ENCODE peak calls at places on chromosomes 1 and 21, in seven cellular contexts. One of them, this sample, is unnamed.

GRCh38 chr1:17013598-17014320 is 2.0 kb upstream of the ATP13A2 start:
- DNase-seq in heart right ventricle: no peak
- DNase-seq in neural progenitor cell: peak
- DNase-seq in right lobe of liver: no peak
- DNase-seq in cardiac muscle cell: no peak
- DNase-seq in breast epithelium: no peak
- DNase-seq in astrocyte: peak
- DNase-seq in this sample: peak

GRCh38 chr1:178740924-178741323 is 15.9 kb downstream of the RALGPS2 start:
- DNase-seq in heart right ventricle: no peak
- DNase-seq in neural progenitor cell: no peak
- DNase-seq in right lobe of liver: no peak
- DNase-seq in cardiac muscle cell: no peak
- DNase-seq in breast epithelium: no peak
- DNase-seq in astrocyte: no peak
- DNase-seq in this sample: no peak

GRCh38 chr1:45864124-45864721 is 60.8 kb downstream of the MAST2 start:
- DNase-seq in heart right ventricle: no peak
- DNase-seq in neural progenitor cell: no peak
- DNase-seq in right lobe of liver: no peak
- DNase-seq in cardiac muscle cell: peak
- DNase-seq in breast epithelium: no peak
- DNase-seq in astrocyte: no peak
- DNase-seq in this sample: no peak

GRCh38 chr1:229624906-229625871 is 733 bp downstream of the TAF5L start:
- DNase-seq in heart right ventricle: no peak
- DNase-seq in neural progenitor cell: peak
- DNase-seq in right lobe of liver: peak
- DNase-seq in cardiac muscle cell: peak
- DNase-seq in breast epithelium: peak
- DNase-seq in astrocyte: peak
- DNase-seq in this sample: no peak

GRCh38 chr21:26165331-26165730 is 5.2 kb downstream of the APP start:
- DNase-seq in heart right ventricle: no peak
- DNase-seq in neural progenitor cell: no peak
- DNase-seq in right lobe of liver: no peak
- DNase-seq in cardiac muscle cell: no peak
- DNase-seq in breast epithelium: no peak
- DNase-seq in astrocyte: no peak
- DNase-seq in this sample: no peak

GRCh38 chr21:41217656-41218380 is 49.9 kb downstream of the BACE2 start:
- DNase-seq in heart right ventricle: peak
- DNase-seq in neural progenitor cell: peak
- DNase-seq in right lobe of liver: no peak
- DNase-seq in cardiac muscle cell: peak
- DNase-seq in breast epithelium: no peak
- DNase-seq in astrocyte: peak
- DNase-seq in this sample: no peak

GRCh38 chr1:212203611-212204010 is 81.6 kb upstream of the PPP2R5A start:
- DNase-seq in heart right ventricle: no peak
- DNase-seq in neural progenitor cell: no peak
- DNase-seq in right lobe of liver: no peak
- DNase-seq in cardiac muscle cell: no peak
- DNase-seq in breast epithelium: no peak
- DNase-seq in astrocyte: no peak
- DNase-seq in this sample: no peak

GRCh38 chr1:7420098-7420445 is 351.0 kb upstream of the VAMP3 start:
- DNase-seq in heart right ventricle: no peak
- DNase-seq in neural progenitor cell: no peak
- DNase-seq in right lobe of liver: no peak
- DNase-seq in cardiac muscle cell: no peak
- DNase-seq in breast epithelium: no peak
- DNase-seq in astrocyte: no peak
- DNase-seq in this sample: peak

GRCh38 chr1:204127597-204128242 is 24.1 kb downstream of the ETNK2 start:
- DNase-seq in heart right ventricle: peak
- DNase-seq in neural progenitor cell: peak
- DNase-seq in right lobe of liver: peak
- DNase-seq in cardiac muscle cell: peak
- DNase-seq in breast epithelium: peak
- DNase-seq in astrocyte: peak
- DNase-seq in this sample: no peak

GRCh38 chr1:55244476-55245109 is 29.4 kb upstream of the USP24 start:
- DNase-seq in heart right ventricle: no peak
- DNase-seq in neural progenitor cell: no peak
- DNase-seq in right lobe of liver: no peak
- DNase-seq in cardiac muscle cell: peak
- DNase-seq in breast epithelium: no peak
- DNase-seq in astrocyte: peak
- DNase-seq in this sample: no peak

GRCh38 chr1:25520446-25521061 is 22.9 kb upstream of the LDLRAP1 start:
- DNase-seq in heart right ventricle: peak
- DNase-seq in neural progenitor cell: peak
- DNase-seq in right lobe of liver: peak
- DNase-seq in cardiac muscle cell: peak
- DNase-seq in breast epithelium: no peak
- DNase-seq in astrocyte: no peak
- DNase-seq in this sample: no peak

GRCh38 chr1:30811187-30811586 is 53.6 kb upstream of the LAPTM5 start:
- DNase-seq in heart right ventricle: no peak
- DNase-seq in neural progenitor cell: no peak
- DNase-seq in right lobe of liver: no peak
- DNase-seq in cardiac muscle cell: no peak
- DNase-seq in breast epithelium: no peak
- DNase-seq in astrocyte: no peak
- DNase-seq in this sample: no peak

GRCh38 chr1:5099018-5099417 is 444.6 kb downstream of the AJAP1 start:
- DNase-seq in heart right ventricle: no peak
- DNase-seq in neural progenitor cell: peak
- DNase-seq in right lobe of liver: no peak
- DNase-seq in cardiac muscle cell: no peak
- DNase-seq in breast epithelium: no peak
- DNase-seq in astrocyte: no peak
- DNase-seq in this sample: no peak

GRCh38 chr1:150553392-150554085 is 4.3 kb downstream of the ADAMTSL4 start:
- DNase-seq in heart right ventricle: no peak
- DNase-seq in neural progenitor cell: no peak
- DNase-seq in right lobe of liver: peak
- DNase-seq in cardiac muscle cell: no peak
- DNase-seq in breast epithelium: no peak
- DNase-seq in astrocyte: no peak
- DNase-seq in this sample: no peak

GRCh38 chr1:145887631-145888030 is 2.0 kb upstream of the ANKRD35 start:
- DNase-seq in heart right ventricle: no peak
- DNase-seq in neural progenitor cell: no peak
- DNase-seq in right lobe of liver: no peak
- DNase-seq in cardiac muscle cell: no peak
- DNase-seq in breast epithelium: no peak
- DNase-seq in astrocyte: no peak
- DNase-seq in this sample: no peak

GRCh38 chr1:1832820-1833219 is 54.5 kb upstream of the NADK start:
- DNase-seq in heart right ventricle: no peak
- DNase-seq in neural progenitor cell: no peak
- DNase-seq in right lobe of liver: no peak
- DNase-seq in cardiac muscle cell: no peak
- DNase-seq in breast epithelium: no peak
- DNase-seq in astrocyte: peak
- DNase-seq in this sample: no peak

GRCh38 chr1:160204526-160205241 is 500 bp upstream of the PEA15 start:
- DNase-seq in heart right ventricle: no peak
- DNase-seq in neural progenitor cell: no peak
- DNase-seq in right lobe of liver: peak
- DNase-seq in cardiac muscle cell: no peak
- DNase-seq in breast epithelium: no peak
- DNase-seq in astrocyte: no peak
- DNase-seq in this sample: no peak

GRCh38 chr1:7658127-7658498 is 113.0 kb upstream of the VAMP3 start:
- DNase-seq in heart right ventricle: no peak
- DNase-seq in neural progenitor cell: no peak
- DNase-seq in right lobe of liver: no peak
- DNase-seq in cardiac muscle cell: no peak
- DNase-seq in breast epithelium: no peak
- DNase-seq in astrocyte: no peak
- DNase-seq in this sample: no peak

GRCh38 chr1:180623579-180624347 is 8.1 kb upstream of the XPR1 start:
- DNase-seq in heart right ventricle: no peak
- DNase-seq in neural progenitor cell: peak
- DNase-seq in right lobe of liver: no peak
- DNase-seq in cardiac muscle cell: peak
- DNase-seq in breast epithelium: no peak
- DNase-seq in astrocyte: peak
- DNase-seq in this sample: no peak

GRCh38 chr1:200306954-200307754 is 102.7 kb downstream of the ZNF281 start:
- DNase-seq in heart right ventricle: no peak
- DNase-seq in neural progenitor cell: peak
- DNase-seq in right lobe of liver: no peak
- DNase-seq in cardiac muscle cell: peak
- DNase-seq in breast epithelium: no peak
- DNase-seq in astrocyte: no peak
- DNase-seq in this sample: no peak

GRCh38 chr1:108877324-108877812 is 583 bp downstream of the GPSM2 start:
- DNase-seq in heart right ventricle: no peak
- DNase-seq in neural progenitor cell: no peak
- DNase-seq in right lobe of liver: no peak
- DNase-seq in cardiac muscle cell: peak
- DNase-seq in breast epithelium: no peak
- DNase-seq in astrocyte: peak
- DNase-seq in this sample: no peak

GRCh38 chr1:240965581-240966091 is 353.7 kb upstream of the GREM2 start:
- DNase-seq in heart right ventricle: no peak
- DNase-seq in neural progenitor cell: no peak
- DNase-seq in right lobe of liver: no peak
- DNase-seq in cardiac muscle cell: no peak
- DNase-seq in breast epithelium: no peak
- DNase-seq in astrocyte: no peak
- DNase-seq in this sample: no peak
- H3K27ac ChIP-seq in heart right ventricle: no peak
- H3K27ac ChIP-seq in neural progenitor cell: no peak
- H3K27ac ChIP-seq in right lobe of liver: no peak
- H3K27ac ChIP-seq in cardiac muscle cell: no peak
- H3K27ac ChIP-seq in breast epithelium: no peak
- H3K27ac ChIP-seq in astrocyte: no peak
- H3K27ac ChIP-seq in this sample: no peak

GRCh38 chr1:241464985-241465384 is 54.6 kb downstream of the FH start:
- DNase-seq in heart right ventricle: no peak
- DNase-seq in neural progenitor cell: peak
- DNase-seq in right lobe of liver: no peak
- DNase-seq in cardiac muscle cell: no peak
- DNase-seq in breast epithelium: no peak
- DNase-seq in astrocyte: no peak
- DNase-seq in this sample: no peak
- TF ChIP-seq CTCF in heart right ventricle: no peak
- TF ChIP-seq CTCF in neural progenitor cell: peak
- TF ChIP-seq CTCF in right lobe of liver: no peak
- TF ChIP-seq CTCF in cardiac muscle cell: no peak
- TF ChIP-seq CTCF in breast epithelium: no peak
- TF ChIP-seq CTCF in astrocyte: no peak
- TF ChIP-seq CTCF in this sample: no peak

GRCh38 chr1:235295902-235296350 is 32.1 kb downstream of the ARID4B start:
- DNase-seq in heart right ventricle: no peak
- DNase-seq in neural progenitor cell: no peak
- DNase-seq in right lobe of liver: no peak
- DNase-seq in cardiac muscle cell: peak
- DNase-seq in breast epithelium: peak
- DNase-seq in astrocyte: peak
- DNase-seq in this sample: no peak

GRCh38 chr1:235299514-235299858 is 28.5 kb downstream of the ARID4B start:
- DNase-seq in heart right ventricle: no peak
- DNase-seq in neural progenitor cell: no peak
- DNase-seq in right lobe of liver: no peak
- DNase-seq in cardiac muscle cell: no peak
- DNase-seq in breast epithelium: no peak
- DNase-seq in astrocyte: no peak
- DNase-seq in this sample: no peak

GRCh38 chr1:235297579-235297978 is 30.4 kb downstream of the ARID4B start:
- DNase-seq in heart right ventricle: no peak
- DNase-seq in neural progenitor cell: no peak
- DNase-seq in right lobe of liver: no peak
- DNase-seq in cardiac muscle cell: peak
- DNase-seq in breast epithelium: no peak
- DNase-seq in astrocyte: peak
- DNase-seq in this sample: no peak

GRCh38 chr1:235298772-235299513 is 29.0 kb downstream of the ARID4B start:
- DNase-seq in heart right ventricle: no peak
- DNase-seq in neural progenitor cell: no peak
- DNase-seq in right lobe of liver: no peak
- DNase-seq in cardiac muscle cell: no peak
- DNase-seq in breast epithelium: no peak
- DNase-seq in astrocyte: no peak
- DNase-seq in this sample: no peak

DNA sequence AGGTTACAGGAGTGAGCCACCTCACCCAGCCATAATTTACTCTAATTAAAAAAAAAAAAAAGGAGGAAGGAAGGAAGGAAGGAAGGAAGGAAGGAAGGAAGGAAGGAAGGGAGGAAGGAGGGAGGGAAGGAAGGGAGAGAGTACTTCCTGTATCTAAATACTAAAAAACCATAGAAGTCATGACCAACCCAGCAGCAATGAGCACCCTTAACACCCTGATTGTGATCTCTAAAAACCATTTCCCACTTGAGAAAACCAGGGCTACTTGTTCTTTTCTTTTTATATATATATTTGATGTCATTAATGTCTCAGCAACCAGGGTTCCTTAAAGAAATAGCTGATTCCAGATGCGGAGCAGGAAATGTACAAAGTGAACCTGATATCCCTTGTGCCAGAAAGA is 31.2 kb downstream of the ARID4B start:
- DNase-seq in heart right ventricle: no peak
- DNase-seq in neural progenitor cell: no peak
- DNase-seq in right lobe of liver: no peak
- DNase-seq in cardiac muscle cell: no peak
- DNase-seq in breast epithelium: no peak
- DNase-seq in astrocyte: no peak
- DNase-seq in this sample: no peak
- H3K4me3 ChIP-seq in heart right ventricle: no peak
- H3K4me3 ChIP-seq in neural progenitor cell: no peak
- H3K4me3 ChIP-seq in right lobe of liver: no peak
- H3K4me3 ChIP-seq in cardiac muscle cell: no peak
- H3K4me3 ChIP-seq in breast epithelium: no peak
- H3K4me3 ChIP-seq in astrocyte: no peak
- H3K4me3 ChIP-seq in this sample: no peak

GRCh38 chr1:60995093-60995492 is 87.3 kb upstream of the NFIA start:
- DNase-seq in heart right ventricle: no peak
- DNase-seq in neural progenitor cell: no peak
- DNase-seq in right lobe of liver: no peak
- DNase-seq in cardiac muscle cell: no peak
- DNase-seq in breast epithelium: no peak
- DNase-seq in astrocyte: no peak
- DNase-seq in this sample: no peak

GRCh38 chr1:61005572-61006386 is 76.6 kb upstream of the NFIA start:
- DNase-seq in heart right ventricle: no peak
- DNase-seq in neural progenitor cell: peak
- DNase-seq in right lobe of liver: no peak
- DNase-seq in cardiac muscle cell: no peak
- DNase-seq in breast epithelium: peak
- DNase-seq in astrocyte: no peak
- DNase-seq in this sample: no peak

GRCh38 chr1:61004269-61005003 is 77.9 kb upstream of the NFIA start:
- DNase-seq in heart right ventricle: no peak
- DNase-seq in neural progenitor cell: no peak
- DNase-seq in right lobe of liver: no peak
- DNase-seq in cardiac muscle cell: peak
- DNase-seq in breast epithelium: peak
- DNase-seq in astrocyte: no peak
- DNase-seq in this sample: no peak

GRCh38 chr1:60998786-60999185 is 83.6 kb upstream of the NFIA start:
- DNase-seq in heart right ventricle: no peak
- DNase-seq in neural progenitor cell: no peak
- DNase-seq in right lobe of liver: no peak
- DNase-seq in cardiac muscle cell: no peak
- DNase-seq in breast epithelium: no peak
- DNase-seq in astrocyte: no peak
- DNase-seq in this sample: no peak

GRCh38 chr1:61000327-61000726 is 82.0 kb upstream of the NFIA start:
- DNase-seq in heart right ventricle: no peak
- DNase-seq in neural progenitor cell: no peak
- DNase-seq in right lobe of liver: no peak
- DNase-seq in cardiac muscle cell: no peak
- DNase-seq in breast epithelium: no peak
- DNase-seq in astrocyte: no peak
- DNase-seq in this sample: no peak
- H3K27ac ChIP-seq in heart right ventricle: no peak
- H3K27ac ChIP-seq in neural progenitor cell: no peak
- H3K27ac ChIP-seq in right lobe of liver: no peak
- H3K27ac ChIP-seq in cardiac muscle cell: no peak
- H3K27ac ChIP-seq in breast epithelium: no peak
- H3K27ac ChIP-seq in astrocyte: no peak
- H3K27ac ChIP-seq in this sample: no peak

This sample was measured in RWPE2.